ENCODE peak calls at places on chromosome 14, in seven cellular contexts. V, L, F, O, Z, G and Y are unnamed samples.
A peak's percentile ranks its signal among the peaks of the same experiment; 100 is the strongest.

GRCh38 chr14:45181329-45181728 is 45.6 kb downstream of the FANCM start:
- DNase-seq in V (peak; percentile 6), F (no peak), Z (no peak), O (no peak), L (no peak), G (no peak), Y (no peak)

GRCh38 chr14:50233335-50234250 is 2.2 kb upstream of the SOS2 start:
- DNase-seq in V (no peak), O (peak; percentile 67), G (no peak), F (no peak), L (no peak), Z (no peak), Y (no peak)

GRCh38 chr14:72745546-72745945 is 148.4 kb downstream of the DPF3 start:
- DNase-seq in O (no peak), G (peak; percentile 79), F (no peak), L (no peak), V (peak; percentile 89), Z (peak; percentile 7), Y (peak; percentile 76)

GRCh38 chr14:80215756-80216581 is 4.7 kb upstream of the DIO2 start:
- DNase-seq in L (peak; percentile 62), Z (no peak), F (no peak), G (no peak), O (no peak), V (peak; percentile 49), Y (no peak)

GRCh38 chr14:100654025-100654813 is 67.0 kb upstream of the BEGAIN start:
- DNase-seq in L (no peak), Z (no peak), V (no peak), F (no peak), G (no peak), O (no peak), Y (no peak)

GRCh38 chr14:36068777-36069534 is 107.6 kb downstream of the PTCSC3 start:
- DNase-seq in O (no peak), L (no peak), F (no peak), V (peak; percentile 21), G (peak; percentile 54), Z (no peak), Y (peak; percentile 12)

GRCh38 chr14:88879016-88879415 is 54.6 kb downstream of the TTC8 start:
- DNase-seq in L (peak; percentile 16), F (no peak), Z (no peak), V (peak; percentile 96), G (peak; percentile 74), O (no peak), Y (peak; percentile 81)

GRCh38 chr14:63573579-63573978 is 30.4 kb upstream of the PPP2R5E start:
- DNase-seq in O (no peak), Z (no peak), L (no peak), F (no peak), V (peak; percentile 35), G (no peak), Y (peak; percentile 21)

GRCh38 chr14:32508281-32508680 is 179.2 kb downstream of the AKAP6 start:
- DNase-seq in Z (no peak), L (no peak), G (peak; percentile 27), V (peak; percentile 18), F (no peak), O (no peak), Y (peak; percentile 45)

GRCh38 chr14:72714094-72714493 is 179.8 kb downstream of the DPF3 start:
- DNase-seq in V (no peak), G (no peak), Z (no peak), F (no peak), L (no peak), O (no peak), Y (no peak)

GRCh38 chr14:102500190-102500661 is 9.3 kb downstream of the ANKRD9 start:
- DNase-seq in Z (no peak), L (no peak), O (no peak), F (no peak), V (peak; percentile 65), G (peak; percentile 94), Y (no peak)

GRCh38 chr14:54348001-54348611 is 48.7 kb upstream of the CDKN3 start:
- DNase-seq in L (peak; percentile 75), F (peak; percentile 36), Z (no peak), O (peak; percentile 75), G (peak; percentile 29), V (peak; percentile 47), Y (peak; percentile 85)

GRCh38 chr14:31208546-31209424 is 1.2 kb upstream of the HECTD1 start:
- DNase-seq in V (no peak), G (no peak), L (no peak), Z (no peak), O (no peak), F (no peak), Y (no peak)

GRCh38 chr14:75399819-75400678 is 27.8 kb upstream of the JDP2 start:
- DNase-seq in L (peak; percentile 34), Z (no peak), F (no peak), V (no peak), O (no peak), G (peak; percentile 86), Y (peak; percentile 23)

GRCh38 chr14:100708349-100709217 is 18.1 kb upstream of the DLK1 start:
- DNase-seq in F (no peak), G (no peak), O (peak; percentile 37), L (peak; percentile 87), V (peak; percentile 22), Z (peak; percentile 84), Y (no peak)

DNA sequence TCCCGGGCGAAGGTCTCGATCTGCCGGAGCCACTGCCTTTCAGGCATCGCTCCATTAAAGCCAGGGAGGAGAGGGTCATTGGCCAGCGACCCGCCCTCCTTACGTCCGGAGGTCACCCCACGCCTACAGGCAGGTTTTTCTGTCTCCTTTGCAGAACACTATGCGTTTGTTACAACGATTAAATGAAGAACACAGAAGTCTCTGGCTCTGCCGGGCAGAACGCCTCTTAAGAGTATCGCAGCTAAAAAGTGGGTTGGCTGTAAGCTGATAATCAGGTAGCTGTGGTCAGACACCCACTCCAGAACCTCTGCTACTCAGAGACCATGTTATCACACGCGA is 15.0 kb downstream of the OTX2 start:
- DNase-seq in G (no peak), V (no peak), O (no peak), F (no peak), L (no peak), Z (no peak), Y (no peak)
- H3K27me3 ChIP-seq in G (peaks cover 51% of the 10 kb centered on the region), V (peaks cover 59% of the 10 kb centered on the region), O (no peaks in the 10 kb centered on the region), F (no peaks in the 10 kb centered on the region), L (peaks cover 2% of the 10 kb centered on the region), Z (peaks cover 48% of the 10 kb centered on the region), Y (peaks cover 79% of the 10 kb centered on the region)

GRCh38 chr14:93330609-93331000 is 2.2 kb downstream of the BTBD7 start:
- DNase-seq in F (no peak), V (no peak), O (no peak), G (peak; percentile 76), L (no peak), Z (no peak), Y (no peak)

GRCh38 chr14:93329965-93330608 is 2.7 kb downstream of the BTBD7 start:
- DNase-seq in O (peak; percentile 69), V (no peak), F (no peak), L (no peak), Z (no peak), G (no peak), Y (no peak)

GRCh38 chr14:93332853-93333630 is at the start of gene BTBD7:
- DNase-seq in Z (peak; percentile 95), F (peak; percentile 89), L (peak; percentile 96), G (peak; percentile 94), V (peak; percentile 92), O (peak; percentile 90), Y (peak; percentile 99)

GRCh38 chr14:93332032-93332852 is 594 bp downstream of the BTBD7 start:
- DNase-seq in F (peak; percentile 46), L (peak; percentile 74), G (peak; percentile 55), O (peak; percentile 40), V (peak; percentile 49), Z (peak; percentile 80), Y (peak; percentile 85)

GRCh38 chr14:93331375-93332031 is 1.3 kb downstream of the BTBD7 start:
- DNase-seq in O (no peak), F (no peak), G (no peak), Z (no peak), V (no peak), L (no peak), Y (no peak)
- H3K9ac ChIP-seq in O (peak overlapping the region; percentile 87), F (peak overlapping the region; percentile 75), G (peak overlapping the region; percentile 95), Z (no peak overlapping the region), V (peak overlapping the region; percentile 94), L (peak overlapping the region; percentile 85), Y (peak overlapping the region; percentile 92)

DNA sequence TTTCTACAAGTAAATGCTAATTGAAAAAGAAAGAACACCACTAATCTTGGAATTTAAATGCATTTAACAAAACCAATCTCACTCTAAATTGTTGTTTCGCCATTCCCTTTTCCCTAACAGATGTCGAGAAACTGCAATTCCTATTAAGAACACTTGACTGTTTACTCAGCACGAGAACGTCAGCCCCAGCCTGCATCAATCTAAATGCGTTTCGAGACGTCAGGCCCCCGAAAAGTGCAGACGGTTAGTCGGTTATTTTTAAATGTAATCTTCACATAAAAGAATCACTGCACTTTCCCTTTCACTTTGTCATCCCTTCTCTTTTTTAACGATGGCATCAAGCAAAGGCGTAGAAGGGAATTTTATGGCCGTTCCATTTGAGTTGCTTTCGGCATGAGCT is 837.6 kb downstream of the VRK1 start:
- DNase-seq in F (no peak), L (no peak), G (no peak), Z (no peak), V (no peak), O (no peak), Y (no peak)
- H3K27me3 ChIP-seq in F (no peaks in the 10 kb centered on the region), L (no peaks in the 10 kb centered on the region), G (no peaks in the 10 kb centered on the region), Z (no peaks in the 10 kb centered on the region), V (no peaks in the 10 kb centered on the region), O (no peaks in the 10 kb centered on the region), Y (no peaks in the 10 kb centered on the region)

GRCh38 chr14:60166144-60166543 is 946 bp upstream of the DHRS7 start:
- DNase-seq in L (no peak), F (no peak), V (no peak), G (no peak), O (no peak), Z (no peak), Y (peak; percentile 20)
- H3K9ac ChIP-seq in L (no peak overlapping the region), F (no peak overlapping the region), V (no peak overlapping the region), G (no peak overlapping the region), O (peak overlapping the region; percentile 81), Z (no peak overlapping the region), Y (peak overlapping the region; percentile 93)

GRCh38 chr14:95685978-95686922 is at the start of gene TCL1B:
- DNase-seq in L (no peak), F (no peak), Z (peak; percentile 63), G (no peak), O (no peak), V (no peak), Y (no peak)

GRCh38 chr14:95690815-95691214 is 4.6 kb downstream of the TCL1B start:
- DNase-seq in V (no peak), F (no peak), O (no peak), G (no peak), Z (no peak), L (no peak), Y (no peak)

GRCh38 chr14:95683793-95684192 is 2.4 kb upstream of the TCL1B start:
- DNase-seq in L (peak; percentile 82), F (peak; percentile 9), G (no peak), O (peak; percentile 11), V (no peak), Z (peak; percentile 74), Y (no peak)

GRCh38 chr14:95689441-95689840 is 3.2 kb downstream of the TCL1B start:
- DNase-seq in L (no peak), V (no peak), F (no peak), Z (no peak), O (no peak), G (no peak), Y (no peak)

GRCh38 chr14:95686935-95687334 is 709 bp downstream of the TCL1B start:
- DNase-seq in O (no peak), Z (no peak), F (no peak), L (peak; percentile 57), G (no peak), V (no peak), Y (no peak)
- H3K27me3 ChIP-seq in O (peaks cover 1% of the 10 kb centered on the region), Z (no peaks in the 10 kb centered on the region), F (no peaks in the 10 kb centered on the region), L (no peaks in the 10 kb centered on the region), G (no peaks in the 10 kb centered on the region), V (no peaks in the 10 kb centered on the region), Y (peaks cover 27% of the 10 kb centered on the region)